ENCODE peak calls at places on chromosomes 7 and 10, in nine cellular contexts. U is neural progenitor cell, M is vagina, F is right atrium auricular region, L is NT2/D1, D is tibial artery, K is fibroblast of lung, Q is trophoblast cell, S is heart left ventricle. Z is an unnamed sample.

GRCh38 chr7:44665531-44666213 is 59.2 kb downstream of the OGDH start:
- DNase-seq in U (no peak), M (no peak), F (no peak), L (no peak), D (no peak), K (peak; percentile 93), Q (no peak), S (no peak), Z (no peak)

GRCh38 chr7:83957333-83957732 is 237.3 kb downstream of the SEMA3A start:
- DNase-seq in U (no peak), M (no peak), F (no peak), L (no peak), D (no peak), K (no peak), Q (peak; percentile 34), S (no peak), Z (no peak)

GRCh38 chr10:127890935-127891334 is 1.8 kb downstream of the CLRN3 start:
- DNase-seq in U (no peak), M (no peak), F (no peak), L (no peak), D (no peak), K (no peak), Q (no peak), S (no peak), Z (no peak)

GRCh38 chr7:46397591-46397990 is 476.5 kb upstream of the IGFBP3 start:
- DNase-seq in U (no peak), M (no peak), F (no peak), L (no peak), D (no peak), K (no peak), Q (peak; percentile 31), S (no peak), Z (no peak)

GRCh38 chr7:155753446-155753965 is 58.8 kb downstream of the SHH start:
- DNase-seq in U (no peak), M (no peak), F (no peak), L (no peak), D (no peak), K (no peak), Q (no peak), S (no peak), Z (no peak)

GRCh38 chr7:2040893-2041270 is 191.9 kb downstream of the MAD1L1 start:
- DNase-seq in U (no peak), M (no peak), F (no peak), L (no peak), D (peak; percentile 8), K (no peak), Q (no peak), S (peak; percentile 16), Z (no peak)

GRCh38 chr7:66921918-66922486 is 977 bp downstream of the TMEM248 start:
- DNase-seq in U (peak; percentile 39), M (no peak), F (no peak), L (no peak), D (no peak), K (peak; percentile 13), Q (peak; percentile 12), S (no peak), Z (no peak)

GRCh38 chr10:25465582-25466372 is 291.0 kb downstream of the GPR158 start:
- DNase-seq in U (no peak), M (no peak), F (no peak), L (no peak), D (no peak), K (no peak), Q (peak; percentile 39), S (no peak), Z (no peak)

DNA sequence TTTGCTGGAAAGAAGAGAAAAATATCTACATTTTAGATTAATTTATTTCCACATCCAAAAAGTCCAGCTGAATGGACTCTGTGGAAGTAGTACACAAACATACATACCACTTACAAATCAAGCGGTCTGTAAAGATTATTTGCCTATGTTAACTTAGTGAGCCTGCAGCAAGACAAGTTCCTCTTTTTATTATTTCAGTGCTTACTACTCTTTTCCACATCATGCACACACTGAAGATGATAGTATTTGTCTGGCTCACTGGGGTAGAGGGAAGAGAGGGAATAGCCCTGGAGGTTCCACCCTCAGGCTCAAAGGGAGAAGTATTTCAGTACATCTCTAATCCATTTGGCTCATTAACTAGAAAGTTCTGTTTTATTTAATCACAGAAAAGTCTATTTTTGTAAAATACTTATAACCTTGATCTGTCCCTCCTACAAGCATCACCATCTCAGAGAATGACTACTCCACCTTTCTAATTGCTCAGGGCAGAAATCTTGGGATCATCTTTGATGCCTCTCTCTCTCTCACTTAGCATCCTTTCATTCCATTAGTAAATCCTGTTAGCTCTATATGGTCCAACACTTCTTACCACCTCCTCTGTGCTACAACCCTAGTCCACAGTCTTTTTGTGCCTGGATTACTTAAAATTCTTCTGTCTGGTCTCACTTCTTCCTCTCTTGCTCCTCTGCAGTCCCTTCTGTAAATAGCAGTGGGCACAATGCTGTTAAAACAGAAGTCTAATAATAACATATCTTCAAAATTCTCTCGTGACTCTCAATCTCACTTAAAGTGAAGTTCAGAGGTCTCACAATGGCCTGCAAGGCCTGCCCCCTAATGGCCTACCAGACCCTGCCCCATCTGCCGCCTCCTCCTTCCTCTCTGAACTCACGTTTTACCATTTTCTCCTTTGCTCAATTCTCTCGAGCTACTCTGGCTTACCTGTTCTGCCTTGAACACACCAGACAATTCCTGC is 64.3 kb upstream of the CCDC6 start:
- DNase-seq in U (no peak), M (no peak), F (no peak), L (no peak), D (no peak), K (no peak), Q (no peak), S (no peak), Z (no peak)
- H3K4me3 ChIP-seq in U (no peak overlapping the region), M (no peak overlapping the region), F (no peak overlapping the region), L (no peak overlapping the region), D (no peak overlapping the region), K (no peak overlapping the region), Q (no peak overlapping the region), S (no peak overlapping the region), Z (no peak overlapping the region)

GRCh38 chr7:151342102-151342646 is 562 bp downstream of the NUB1 start:
- DNase-seq in U (no peak), M (no peak), F (no peak), L (no peak), D (no peak), K (no peak), Q (no peak), S (no peak), Z (no peak)
- H3K4me1 ChIP-seq in U (peaks cover 8% of the 10 kb centered on the region), M (peaks cover 30% of the 10 kb centered on the region), F (no peaks in the 10 kb centered on the region), L (no peaks in the 10 kb centered on the region), D (no peaks in the 10 kb centered on the region), K (no peaks in the 10 kb centered on the region), Q (no peaks in the 10 kb centered on the region), S (peaks cover 52% of the 10 kb centered on the region), Z (peaks cover 3% of the 10 kb centered on the region)

GRCh38 chr7:157896774-157897555 is 560.2 kb downstream of the DNAJB6 start:
- DNase-seq in U (no peak), M (no peak), F (no peak), L (no peak), D (peak; percentile 10), K (no peak), Q (no peak), S (no peak), Z (no peak)
- H3K9me3 ChIP-seq in U (no peaks in the 10 kb centered on the region), M (no peaks in the 10 kb centered on the region), F (no peaks in the 10 kb centered on the region), L (no peaks in the 10 kb centered on the region), D (no peaks in the 10 kb centered on the region), K (no peaks in the 10 kb centered on the region), Q (peaks cover 14% of the 10 kb centered on the region), S (no peaks in the 10 kb centered on the region), Z (no peaks in the 10 kb centered on the region)

GRCh38 chr10:113618338-113618737 is 45.5 kb downstream of the NRAP start:
- DNase-seq in U (no peak), M (no peak), F (no peak), L (no peak), D (no peak), K (no peak), Q (no peak), S (no peak), Z (peak; percentile 43)
- H3K4me3 ChIP-seq in U (no peak overlapping the region), M (no peak overlapping the region), F (no peak overlapping the region), L (no peak overlapping the region), D (no peak overlapping the region), K (no peak overlapping the region), Q (no peak overlapping the region), S (no peak overlapping the region), Z (no peak overlapping the region)

GRCh38 chr10:35398888-35399287 is 62.6 kb downstream of the CCNY start:
- DNase-seq in U (no peak), M (no peak), F (no peak), L (no peak), D (no peak), K (no peak), Q (no peak), S (no peak), Z (no peak)
- H3K4me1 ChIP-seq in U (peaks cover 62% of the 10 kb centered on the region), M (peaks cover 76% of the 10 kb centered on the region), F (no peaks in the 10 kb centered on the region), L (peaks cover 9% of the 10 kb centered on the region), D (no peaks in the 10 kb centered on the region), K (peaks cover 7% of the 10 kb centered on the region), Q (peaks cover 6% of the 10 kb centered on the region), S (peaks cover 78% of the 10 kb centered on the region), Z (peaks cover 26% of the 10 kb centered on the region)

DNA sequence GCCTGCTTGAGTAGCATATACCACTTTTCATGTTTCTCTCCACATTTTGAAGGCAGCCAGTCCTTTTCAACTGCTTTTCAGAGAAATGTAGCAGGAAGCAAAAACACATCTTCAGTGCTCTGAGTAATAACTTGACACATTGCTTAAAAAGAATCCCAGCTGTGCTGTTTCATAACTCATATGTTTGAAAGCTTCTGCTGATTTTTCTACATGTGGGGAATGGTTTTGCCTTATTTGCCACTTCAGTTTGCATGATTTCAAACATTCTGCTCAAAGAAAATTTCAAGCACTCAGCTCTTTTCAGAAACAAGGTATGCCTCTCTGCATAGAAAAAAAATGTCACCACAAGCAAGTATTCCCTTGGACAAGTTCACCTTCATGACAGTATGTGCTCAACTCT is 732.8 kb downstream of the POM121L12 start:
- DNase-seq in U (no peak), M (no peak), F (no peak), L (no peak), D (no peak), K (no peak), Q (no peak), S (no peak), Z (no peak)
- H3K9me3 ChIP-seq in U (no peaks in the 10 kb centered on the region), M (no peaks in the 10 kb centered on the region), F (no peaks in the 10 kb centered on the region), L (no peaks in the 10 kb centered on the region), D (peaks cover 11% of the 10 kb centered on the region), K (no peaks in the 10 kb centered on the region), Q (peaks cover 2% of the 10 kb centered on the region), S (no peaks in the 10 kb centered on the region), Z (no peaks in the 10 kb centered on the region)

GRCh38 chr10:34830527-34830926 is 15.4 kb upstream of the PARD3 start:
- DNase-seq in U (no peak), M (no peak), F (no peak), L (no peak), D (no peak), K (no peak), Q (no peak), S (no peak), Z (no peak)
- H3K4me3 ChIP-seq in U (no peak overlapping the region), M (no peak overlapping the region), F (no peak overlapping the region), L (no peak overlapping the region), D (no peak overlapping the region), K (peak overlapping the region; percentile 29), Q (no peak overlapping the region), S (no peak overlapping the region), Z (no peak overlapping the region)